ENCODE peak calls at places on chromosome 18, in five cellular contexts. G is midbrain, J is hypothalamus, B is B cell, O is dorsolateral prefrontal cortex. F is an unnamed sample.

GRCh38 chr18:57447154-57447621 is 12.0 kb downstream of the ONECUT2 start:
- DNase-seq in G (no peak), J (no peak), B (peak), O (no peak), F (peak)

GRCh38 chr18:68734311-68734710 is 19.4 kb upstream of the TMX3 start:
- DNase-seq in G (no peak), J (no peak), B (no peak), O (no peak), F (no peak)

GRCh38 chr18:69880083-69880482 is 67.6 kb downstream of the CD226 start:
- DNase-seq in G (no peak), J (no peak), B (no peak), O (no peak), F (no peak)

GRCh38 chr18:68916734-68917133 is 118.9 kb downstream of the CCDC102B start:
- DNase-seq in G (no peak), J (no peak), B (no peak), O (no peak), F (no peak)

GRCh38 chr18:62331581-62332436 is 6.7 kb downstream of the TNFRSF11A start:
- DNase-seq in G (peak), J (no peak), B (no peak), O (no peak), F (peak)

GRCh38 chr18:6878881-6879280 is 149.4 kb downstream of the ARHGAP28 start:
- DNase-seq in G (no peak), J (no peak), B (no peak), O (no peak), F (no peak)

GRCh38 chr18:58896268-58896667 is 31.6 kb downstream of the ZNF532 start:
- DNase-seq in G (no peak), J (no peak), B (peak), O (no peak), F (no peak)

GRCh38 chr18:13389491-13390131 is 171.1 kb downstream of the LDLRAD4 start:
- DNase-seq in G (no peak), J (no peak), B (no peak), O (no peak), F (no peak)

GRCh38 chr18:75474332-75474731 is 46.8 kb upstream of the SMIM21 start:
- DNase-seq in G (no peak), J (no peak), B (no peak), O (no peak), F (no peak)

GRCh38 chr18:76494541-76495403 is at the start of gene ZNF516:
- DNase-seq in G (no peak), J (no peak), B (peak), O (no peak), F (no peak)

GRCh38 chr18:42330296-42330695 is 375.3 kb downstream of the PIK3C3 start:
- DNase-seq in G (no peak), J (no peak), B (no peak), O (no peak), F (no peak)

GRCh38 chr18:24427484-24427883 is 1.0 kb downstream of the IMPACT start:
- DNase-seq in G (no peak), J (no peak), B (no peak), O (no peak), F (peak)

F was measured in lung microvascular endothelial cell.